ENCODE peak calls at places on chromosomes 3 and 15, in six cellular contexts. One of them, this sample, is unnamed.
A peak's percentile ranks its signal among the peaks of the same experiment; 100 is the strongest.

GRCh38 chr3:12681586-12682371 is 17.9 kb upstream of the RAF1 start:
- DNase-seq in B cell: no peak
- DNase-seq in GM10248: no peak
- DNase-seq in foreskin fibroblast: peak; percentile 81
- DNase-seq in glutamatergic neuron: no peak
- DNase-seq in endothelial cell: no peak
- DNase-seq in this sample: no peak

GRCh38 chr15:63042879-63043340 is 363 bp downstream of the TPM1 start:
- DNase-seq in B cell: peak; percentile 30
- DNase-seq in GM10248: no peak
- DNase-seq in foreskin fibroblast: peak; percentile 60
- DNase-seq in glutamatergic neuron: no peak
- DNase-seq in endothelial cell: no peak
- DNase-seq in this sample: peak; percentile 41

GRCh38 chr3:125062904-125063618 is 7.3 kb upstream of the HEG1 start:
- DNase-seq in B cell: no peak
- DNase-seq in GM10248: no peak
- DNase-seq in foreskin fibroblast: peak; percentile 92
- DNase-seq in glutamatergic neuron: no peak
- DNase-seq in endothelial cell: no peak
- DNase-seq in this sample: no peak

GRCh38 chr15:84876269-84876668 is 8.2 kb upstream of the SLC28A1 start:
- DNase-seq in B cell: no peak
- DNase-seq in GM10248: no peak
- DNase-seq in foreskin fibroblast: no peak
- DNase-seq in glutamatergic neuron: no peak
- DNase-seq in endothelial cell: no peak
- DNase-seq in this sample: no peak

GRCh38 chr15:39851505-39852082 is 68.5 kb downstream of the GPR176 start:
- DNase-seq in B cell: no peak
- DNase-seq in GM10248: no peak
- DNase-seq in foreskin fibroblast: peak; percentile 25
- DNase-seq in glutamatergic neuron: no peak
- DNase-seq in endothelial cell: no peak
- DNase-seq in this sample: no peak

GRCh38 chr15:66356069-66356358 is 471 bp downstream of the TIPIN start:
- DNase-seq in B cell: no peak
- DNase-seq in GM10248: no peak
- DNase-seq in foreskin fibroblast: no peak
- DNase-seq in glutamatergic neuron: no peak
- DNase-seq in endothelial cell: no peak
- DNase-seq in this sample: no peak

GRCh38 chr3:189500299-189500698 is 130.9 kb upstream of the TP63 start:
- DNase-seq in B cell: no peak
- DNase-seq in GM10248: no peak
- DNase-seq in foreskin fibroblast: no peak
- DNase-seq in glutamatergic neuron: no peak
- DNase-seq in endothelial cell: no peak
- DNase-seq in this sample: no peak

GRCh38 chr3:49924683-49925082 is 4.9 kb downstream of the MON1A start:
- DNase-seq in B cell: no peak
- DNase-seq in GM10248: no peak
- DNase-seq in foreskin fibroblast: peak; percentile 88
- DNase-seq in glutamatergic neuron: no peak
- DNase-seq in endothelial cell: no peak
- DNase-seq in this sample: no peak

GRCh38 chr3:64098686-64099085 is 75.4 kb upstream of the PSMD6 start:
- DNase-seq in B cell: no peak
- DNase-seq in GM10248: no peak
- DNase-seq in foreskin fibroblast: peak; percentile 16
- DNase-seq in glutamatergic neuron: no peak
- DNase-seq in endothelial cell: no peak
- DNase-seq in this sample: no peak

GRCh38 chr15:96246057-96246456 is 84.4 kb upstream of the NR2F2 start:
- DNase-seq in B cell: no peak
- DNase-seq in GM10248: no peak
- DNase-seq in foreskin fibroblast: no peak
- DNase-seq in glutamatergic neuron: no peak
- DNase-seq in endothelial cell: no peak
- DNase-seq in this sample: no peak

GRCh38 chr15:42577514-42578031 is 2.2 kb downstream of the STARD9 start:
- DNase-seq in B cell: no peak
- DNase-seq in GM10248: peak; percentile 31
- DNase-seq in foreskin fibroblast: peak; percentile 75
- DNase-seq in glutamatergic neuron: no peak
- DNase-seq in endothelial cell: no peak
- DNase-seq in this sample: peak; percentile 36

GRCh38 chr3:9932843-9933560 is 632 bp upstream of the CRELD1 start:
- DNase-seq in B cell: peak; percentile 94
- DNase-seq in GM10248: peak; percentile 88
- DNase-seq in foreskin fibroblast: peak; percentile 92
- DNase-seq in glutamatergic neuron: peak; percentile 83
- DNase-seq in endothelial cell: peak; percentile 87
- DNase-seq in this sample: peak; percentile 89

GRCh38 chr3:105662326-105662725 is 206.5 kb downstream of the CBLB start:
- DNase-seq in B cell: no peak
- DNase-seq in GM10248: no peak
- DNase-seq in foreskin fibroblast: no peak
- DNase-seq in glutamatergic neuron: no peak
- DNase-seq in endothelial cell: no peak
- DNase-seq in this sample: no peak

GRCh38 chr3:48727511-48727910 is 10.5 kb upstream of the IP6K2 start:
- DNase-seq in B cell: no peak
- DNase-seq in GM10248: no peak
- DNase-seq in foreskin fibroblast: no peak
- DNase-seq in glutamatergic neuron: no peak
- DNase-seq in endothelial cell: no peak
- DNase-seq in this sample: no peak

GRCh38 chr3:178203152-178203551 is 333.1 kb upstream of the KCNMB2 start:
- DNase-seq in B cell: no peak
- DNase-seq in GM10248: no peak
- DNase-seq in foreskin fibroblast: peak; percentile 45
- DNase-seq in glutamatergic neuron: no peak
- DNase-seq in endothelial cell: no peak
- DNase-seq in this sample: no peak

GRCh38 chr3:192795021-192795420 is 67.7 kb upstream of the FGF12 start:
- DNase-seq in B cell: no peak
- DNase-seq in GM10248: no peak
- DNase-seq in foreskin fibroblast: no peak
- DNase-seq in glutamatergic neuron: no peak
- DNase-seq in endothelial cell: no peak
- DNase-seq in this sample: no peak

GRCh38 chr3:186209810-186210752 is 101.2 kb upstream of the ETV5 start:
- DNase-seq in B cell: no peak
- DNase-seq in GM10248: peak; percentile 46
- DNase-seq in foreskin fibroblast: peak; percentile 66
- DNase-seq in glutamatergic neuron: no peak
- DNase-seq in endothelial cell: no peak
- DNase-seq in this sample: peak; percentile 47

GRCh38 chr15:84812842-84813241 is 4.3 kb upstream of the ALPK3 start:
- DNase-seq in B cell: no peak
- DNase-seq in GM10248: no peak
- DNase-seq in foreskin fibroblast: no peak
- DNase-seq in glutamatergic neuron: no peak
- DNase-seq in endothelial cell: no peak
- DNase-seq in this sample: no peak

GRCh38 chr15:98003976-98004375 is 43.5 kb downstream of the ARRDC4 start:
- DNase-seq in B cell: no peak
- DNase-seq in GM10248: no peak
- DNase-seq in foreskin fibroblast: no peak
- DNase-seq in glutamatergic neuron: no peak
- DNase-seq in endothelial cell: no peak
- DNase-seq in this sample: no peak

GRCh38 chr3:14532691-14533456 is 7.3 kb downstream of the GRIP2 start:
- DNase-seq in B cell: no peak
- DNase-seq in GM10248: no peak
- DNase-seq in foreskin fibroblast: no peak
- DNase-seq in glutamatergic neuron: peak; percentile 20
- DNase-seq in endothelial cell: peak; percentile 47
- DNase-seq in this sample: no peak

GRCh38 chr3:148605551-148605950 is 92.2 kb upstream of the AGTR1 start:
- DNase-seq in B cell: no peak
- DNase-seq in GM10248: no peak
- DNase-seq in foreskin fibroblast: no peak
- DNase-seq in glutamatergic neuron: no peak
- DNase-seq in endothelial cell: no peak
- DNase-seq in this sample: no peak

GRCh38 chr3:151769175-151769574 is 35.4 kb downstream of the AADACL2 start:
- DNase-seq in B cell: no peak
- DNase-seq in GM10248: no peak
- DNase-seq in foreskin fibroblast: no peak
- DNase-seq in glutamatergic neuron: no peak
- DNase-seq in endothelial cell: no peak
- DNase-seq in this sample: no peak

GRCh38 chr15:63221346-63221745 is 31.9 kb downstream of the RAB8B start:
- DNase-seq in B cell: no peak
- DNase-seq in GM10248: no peak
- DNase-seq in foreskin fibroblast: peak; percentile 63
- DNase-seq in glutamatergic neuron: no peak
- DNase-seq in endothelial cell: no peak
- DNase-seq in this sample: no peak

GRCh38 chr3:127217594-127218456 is 24.9 kb downstream of the PRR23E start:
- DNase-seq in B cell: no peak
- DNase-seq in GM10248: no peak
- DNase-seq in foreskin fibroblast: peak; percentile 42
- DNase-seq in glutamatergic neuron: no peak
- DNase-seq in endothelial cell: no peak
- DNase-seq in this sample: peak; percentile 53

GRCh38 chr3:30458376-30458775 is 148.0 kb upstream of the TGFBR2 start:
- DNase-seq in B cell: no peak
- DNase-seq in GM10248: no peak
- DNase-seq in foreskin fibroblast: no peak
- DNase-seq in glutamatergic neuron: no peak
- DNase-seq in endothelial cell: no peak
- DNase-seq in this sample: no peak

GRCh38 chr15:56659197-56659596 is 74.1 kb downstream of the ZNF280D start:
- DNase-seq in B cell: no peak
- DNase-seq in GM10248: no peak
- DNase-seq in foreskin fibroblast: no peak
- DNase-seq in glutamatergic neuron: no peak
- DNase-seq in endothelial cell: no peak
- DNase-seq in this sample: no peak

GRCh38 chr3:196198771-196199753 is 12.1 kb downstream of the ZDHHC19 start:
- DNase-seq in B cell: no peak
- DNase-seq in GM10248: no peak
- DNase-seq in foreskin fibroblast: no peak
- DNase-seq in glutamatergic neuron: no peak
- DNase-seq in endothelial cell: no peak
- DNase-seq in this sample: no peak
- TF ChIP-seq CTCF in B cell: no peak
- TF ChIP-seq CTCF in GM10248: no peak
- TF ChIP-seq CTCF in foreskin fibroblast: no peak
- TF ChIP-seq CTCF in glutamatergic neuron: no peak
- TF ChIP-seq CTCF in endothelial cell: no peak
- TF ChIP-seq CTCF in this sample: no peak

DNA sequence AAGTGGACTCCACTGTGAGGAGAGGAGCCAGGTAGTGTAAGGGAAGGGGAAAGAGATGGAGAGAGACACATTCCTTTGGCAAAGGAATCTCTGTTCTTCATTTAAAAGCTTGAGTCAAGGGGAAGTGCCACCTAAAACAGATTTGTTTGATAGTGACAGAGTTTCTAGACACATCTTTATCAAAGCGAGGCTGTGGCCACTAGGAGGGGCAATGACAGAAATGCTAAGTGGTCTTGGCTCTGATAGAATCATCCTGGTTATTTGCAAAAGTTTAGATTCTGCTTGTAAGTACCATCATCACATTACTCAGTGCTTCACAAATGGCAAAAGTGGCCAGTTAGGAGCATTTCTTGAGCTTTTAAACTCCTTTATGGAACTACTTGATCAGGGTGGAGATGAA is 261.4 kb downstream of the CNTN3 start:
- DNase-seq in B cell: no peak
- DNase-seq in GM10248: no peak
- DNase-seq in foreskin fibroblast: no peak
- DNase-seq in glutamatergic neuron: peak; percentile 18
- DNase-seq in endothelial cell: peak; percentile 17
- DNase-seq in this sample: no peak
- TF ChIP-seq CTCF in B cell: no peak
- TF ChIP-seq CTCF in GM10248: no peak
- TF ChIP-seq CTCF in foreskin fibroblast: no peak
- TF ChIP-seq CTCF in glutamatergic neuron: no peak
- TF ChIP-seq CTCF in endothelial cell: peak; percentile 43
- TF ChIP-seq CTCF in this sample: no peak

DNA sequence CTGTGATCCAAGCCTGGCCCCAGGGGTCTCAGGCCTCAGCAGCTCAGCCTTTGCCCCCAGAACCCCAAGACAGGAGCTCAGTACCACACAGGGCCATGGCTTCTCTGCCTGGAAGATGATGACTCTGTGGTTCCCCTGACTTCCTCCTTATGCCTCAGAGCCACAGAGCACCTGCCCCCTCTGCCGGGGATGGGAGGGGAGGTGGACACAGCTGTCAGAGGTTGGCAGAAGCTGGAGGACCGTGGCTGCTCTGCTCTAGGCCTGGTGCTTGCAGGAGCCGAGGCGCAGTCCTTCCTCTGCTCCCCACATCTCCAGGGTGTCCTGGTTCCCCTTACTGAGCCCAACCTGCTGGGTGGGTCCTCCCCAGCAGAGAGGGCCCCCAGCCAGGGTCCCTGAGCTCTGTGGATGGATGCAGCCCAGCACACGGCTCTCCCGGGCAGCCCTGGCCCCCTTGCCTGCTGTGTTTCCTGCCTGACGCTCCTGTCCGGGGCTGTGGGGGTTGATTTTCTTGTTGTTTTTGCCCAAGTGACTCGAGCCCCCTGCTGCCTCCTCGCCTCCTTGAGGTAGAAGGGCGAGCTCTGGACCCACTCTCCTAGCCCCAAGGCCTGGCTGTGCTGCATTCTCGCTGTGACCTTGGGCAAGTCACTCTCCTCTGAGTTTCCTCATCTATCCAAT is 36.6 kb downstream of the PSTPIP1 start:
- DNase-seq in B cell: peak; percentile 78
- DNase-seq in GM10248: peak; percentile 67
- DNase-seq in foreskin fibroblast: no peak
- DNase-seq in glutamatergic neuron: peak; percentile 66
- DNase-seq in endothelial cell: peak; percentile 4
- DNase-seq in this sample: peak; percentile 74
- TF ChIP-seq CTCF in B cell: peak; percentile 54
- TF ChIP-seq CTCF in GM10248: peak; percentile 42
- TF ChIP-seq CTCF in foreskin fibroblast: no peak
- TF ChIP-seq CTCF in glutamatergic neuron: peak; percentile 11
- TF ChIP-seq CTCF in endothelial cell: no peak
- TF ChIP-seq CTCF in this sample: peak; percentile 61

DNA sequence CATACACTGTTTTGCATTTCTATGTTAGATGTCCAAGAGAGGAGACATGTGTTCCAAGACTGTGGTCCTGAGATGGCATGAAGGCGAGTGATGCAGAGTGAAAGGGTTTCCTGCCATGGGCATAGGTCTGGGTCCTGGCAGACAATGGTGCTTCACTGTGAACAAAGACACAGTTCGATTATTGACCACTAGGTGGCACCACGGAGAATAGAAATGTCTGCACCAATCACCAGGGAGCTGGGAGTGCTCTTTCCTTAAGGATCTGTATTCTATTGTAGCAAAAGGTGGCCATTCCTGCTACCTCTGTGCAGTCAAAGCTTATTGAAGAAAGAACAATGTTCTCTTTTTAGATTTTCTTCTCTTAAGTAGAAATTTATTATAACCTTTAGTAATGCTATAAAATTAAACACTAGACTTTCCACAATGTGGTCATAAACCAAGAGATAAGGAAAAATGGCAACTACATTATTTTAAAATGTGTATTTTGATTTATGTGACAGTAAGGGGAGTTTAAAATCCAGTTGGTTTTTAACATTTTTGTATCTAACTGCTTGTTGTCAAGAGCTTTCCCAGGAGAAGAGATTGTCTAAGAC is 88.7 kb downstream of the GABRG3 start:
- DNase-seq in B cell: peak; percentile 17
- DNase-seq in GM10248: peak; percentile 30
- DNase-seq in foreskin fibroblast: peak; percentile 36
- DNase-seq in glutamatergic neuron: peak; percentile 61
- DNase-seq in endothelial cell: peak; percentile 80
- DNase-seq in this sample: peak; percentile 37
- TF ChIP-seq CTCF in B cell: peak; percentile 67
- TF ChIP-seq CTCF in GM10248: peak; percentile 40
- TF ChIP-seq CTCF in foreskin fibroblast: peak; percentile 33
- TF ChIP-seq CTCF in glutamatergic neuron: peak; percentile 97
- TF ChIP-seq CTCF in endothelial cell: peak; percentile 93
- TF ChIP-seq CTCF in this sample: peak; percentile 34